ENCODE peak calls at places on chromosome 13, in seven cellular contexts. H, N, V, M, T, P and K are unnamed samples.

GRCh38 chr13:24627090-24627714 is 53.0 kb upstream of the ATP12A start:
- DNase-seq in H (no peak), N (no peak), V (no peak), M (peak), T (no peak), P (no peak), K (no peak)

GRCh38 chr13:35768126-35768525 is 291.6 kb upstream of the MAB21L1 start:
- DNase-seq in H (no peak), N (no peak), V (no peak), M (no peak), T (no peak), P (no peak), K (no peak)

GRCh38 chr13:91609353-91609752 is 210.9 kb downstream of the GPC5 start:
- DNase-seq in H (no peak), N (no peak), V (no peak), M (no peak), T (peak), P (no peak), K (no peak)

GRCh38 chr13:33799950-33800592 is 17.9 kb upstream of the RFC3 start:
- DNase-seq in H (peak), N (no peak), V (no peak), M (no peak), T (peak), P (peak), K (no peak)

GRCh38 chr13:31377946-31378345 is 178.2 kb downstream of the B3GLCT start:
- DNase-seq in H (no peak), N (no peak), V (no peak), M (no peak), T (no peak), P (no peak), K (no peak)

GRCh38 chr13:87147076-87147475 is 524.1 kb upstream of the SLITRK5 start:
- DNase-seq in H (no peak), N (no peak), V (no peak), M (no peak), T (peak), P (no peak), K (no peak)

GRCh38 chr13:113186061-113186900 is 22.2 kb downstream of the PCID2 start:
- DNase-seq in H (no peak), N (no peak), V (no peak), M (no peak), T (no peak), P (peak), K (no peak)

GRCh38 chr13:28486144-28486543 is 8.8 kb downstream of the FLT1 start:
- DNase-seq in H (no peak), N (no peak), V (no peak), M (no peak), T (no peak), P (no peak), K (no peak)

GRCh38 chr13:97125051-97125809 is 96.9 kb upstream of the MBNL2 start:
- DNase-seq in H (peak), N (no peak), V (peak), M (peak), T (peak), P (peak), K (peak)

GRCh38 chr13:41603917-41604316 is 146.6 kb downstream of the RGCC start:
- DNase-seq in H (no peak), N (no peak), V (no peak), M (no peak), T (peak), P (peak), K (no peak)

GRCh38 chr13:52371736-52372247 is 34.2 kb downstream of the THSD1 start:
- DNase-seq in H (no peak), N (no peak), V (no peak), M (peak), T (peak), P (peak), K (no peak)

GRCh38 chr13:84405286-84405685 is 523.0 kb upstream of the SLITRK1 start:
- DNase-seq in H (no peak), N (no peak), V (no peak), M (no peak), T (peak), P (no peak), K (no peak)

GRCh38 chr13:95099541-95099940 is 201.7 kb downstream of the ABCC4 start:
- DNase-seq in H (no peak), N (no peak), V (no peak), M (no peak), T (peak), P (no peak), K (no peak)

GRCh38 chr13:113976711-113977684 is 3.1 kb upstream of the C13orf46 start:
- DNase-seq in H (no peak), N (no peak), V (no peak), M (peak), T (peak), P (no peak), K (no peak)

GRCh38 chr13:79459906-79460305 is 21.0 kb upstream of the NDFIP2 start:
- DNase-seq in H (no peak), N (no peak), V (no peak), M (no peak), T (no peak), P (no peak), K (no peak)

GRCh38 chr13:98577823-98578285 is 947 bp upstream of the STK24 start:
- DNase-seq in H (no peak), N (no peak), V (no peak), M (peak), T (no peak), P (no peak), K (no peak)

GRCh38 chr13:33213797-33214196 is 71.8 kb downstream of the STARD13 start:
- DNase-seq in H (no peak), N (no peak), V (no peak), M (no peak), T (no peak), P (peak), K (no peak)

GRCh38 chr13:47463726-47464125 is 537.3 kb downstream of the SUCLA2 start:
- DNase-seq in H (no peak), N (no peak), V (no peak), M (peak), T (peak), P (no peak), K (no peak)